ENCODE peak calls at places on chromosomes 3 and 15, in four cellular contexts. W is K562, T is HepG2, R is SK-N-SH. K is an unnamed sample.
A peak's percentile ranks its signal among the peaks of the same experiment; 100 is the strongest.

GRCh38 chr3:169813757-169814517 is 1.2 kb upstream of the LRRC34 start:
- DNase-seq in W (no peak), T (peak; percentile 33), R (no peak), K (peak; percentile 83)

GRCh38 chr15:39429898-39430357 is 151.0 kb upstream of the THBS1 start:
- DNase-seq in W (no peak), R (no peak), T (peak; percentile 20), K (no peak)

GRCh38 chr3:17195192-17195611 is 310.4 kb downstream of the PLCL2 start:
- DNase-seq in R (no peak), W (no peak), T (no peak), K (peak; percentile 79)

GRCh38 chr15:88258021-88258641 is 1.6 kb upstream of the NTRK3 start:
- DNase-seq in W (peak; percentile 36), T (peak; percentile 8), R (peak; percentile 66), K (no peak)

GRCh38 chr3:81435050-81435449 is 326.4 kb downstream of the GBE1 start:
- DNase-seq in T (no peak), W (no peak), R (no peak), K (no peak)

GRCh38 chr15:27490867-27491595 is 520.0 kb downstream of the GABRG3 start:
- DNase-seq in T (no peak), R (no peak), W (no peak), K (no peak)

GRCh38 chr3:45059132-45059531 is 33.0 kb downstream of the CLEC3B start:
- DNase-seq in W (no peak), T (no peak), R (no peak), K (no peak)

GRCh38 chr15:87743557-87743956 is 513.0 kb downstream of the NTRK3 start:
- DNase-seq in R (no peak), T (no peak), W (no peak), K (no peak)

GRCh38 chr3:126270145-126270811 is 86.9 kb downstream of the KLF15 start:
- DNase-seq in W (no peak), R (no peak), T (no peak), K (no peak)

GRCh38 chr3:103170651-103171050 is 735.8 kb downstream of the ZPLD1 start:
- DNase-seq in R (no peak), W (no peak), T (no peak), K (no peak)

GRCh38 chr15:95162521-95162920 is 931.2 kb downstream of the MCTP2 start:
- DNase-seq in R (no peak), T (no peak), W (no peak), K (no peak)
- H2AFZ ChIP-seq in R (no peak overlapping the region), T (no peak overlapping the region), W (no peak overlapping the region), K (no peak overlapping the region)

GRCh38 chr3:184305577-184305976 is 6.5 kb downstream of the PSMD2 start:
- DNase-seq in R (no peak), W (no peak), T (no peak), K (no peak)
- TF ChIP-seq NFIC in R (no peak), W (no peak), T (no peak), K (no peak)

GRCh38 chr15:60379466-60380274 is 18.1 kb downstream of the ANXA2 start:
- DNase-seq in T (peak; percentile 99), W (no peak), R (no peak), K (no peak)
- H2AFZ ChIP-seq in T (no peak overlapping the region), W (no peak overlapping the region), R (no peak overlapping the region), K (no peak overlapping the region)

DNA sequence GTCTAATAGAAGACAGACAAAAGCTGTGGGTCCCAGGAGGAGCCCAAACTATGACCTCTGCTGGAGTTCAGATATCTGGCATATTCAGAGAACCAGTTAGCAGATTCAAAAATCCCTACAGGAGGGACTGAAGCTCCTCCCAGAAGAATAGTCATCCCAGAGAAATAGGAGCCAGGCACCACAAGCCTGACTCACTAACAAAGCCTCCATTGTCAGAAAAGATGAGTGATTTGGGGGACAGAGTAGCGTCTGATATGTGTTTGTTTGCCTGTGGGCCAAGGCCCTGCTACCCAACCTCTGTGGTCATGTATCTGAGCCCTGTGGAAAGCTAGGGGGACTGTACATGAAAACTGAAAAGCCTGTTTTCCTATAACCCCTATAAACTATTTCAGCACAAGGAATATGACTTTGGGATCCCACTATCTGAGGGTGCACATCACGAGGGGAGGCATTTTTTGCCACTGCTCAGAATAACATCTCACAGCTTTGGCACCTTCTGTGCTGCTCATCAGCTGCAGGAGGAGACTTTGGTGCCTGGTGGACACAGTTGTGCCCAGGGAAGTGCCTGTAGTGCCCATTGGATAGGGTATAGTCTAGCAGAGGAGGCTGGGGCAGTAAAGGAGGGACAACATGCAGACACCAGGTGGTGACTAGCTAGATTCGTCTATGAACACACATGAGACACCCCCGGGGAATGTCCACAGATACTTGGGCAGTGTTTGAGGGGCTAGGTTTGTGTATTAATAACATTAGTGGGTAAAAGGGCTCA is 9.7 kb upstream of the LARP6 start:
- DNase-seq in R (no peak), T (peak; percentile 82), W (no peak), K (no peak)
- TF ChIP-seq NFIC in R (peak; percentile 39), T (no peak), W (no peak), K (no peak)

GRCh38 chr3:149895807-149896206 is 74.9 kb downstream of the PFN2 start:
- DNase-seq in T (no peak), R (no peak), W (no peak), K (no peak)

GRCh38 chr3:149886957-149887356 is 73.9 kb downstream of the RNF13 start:
- DNase-seq in T (no peak), R (no peak), W (no peak), K (no peak)

GRCh38 chr3:149894211-149894610 is 76.5 kb downstream of the PFN2 start:
- DNase-seq in W (no peak), T (no peak), R (no peak), K (no peak)

GRCh38 chr3:149895339-149895738 is 75.4 kb downstream of the PFN2 start:
- DNase-seq in R (no peak), W (no peak), T (peak; percentile 10), K (no peak)

DNA sequence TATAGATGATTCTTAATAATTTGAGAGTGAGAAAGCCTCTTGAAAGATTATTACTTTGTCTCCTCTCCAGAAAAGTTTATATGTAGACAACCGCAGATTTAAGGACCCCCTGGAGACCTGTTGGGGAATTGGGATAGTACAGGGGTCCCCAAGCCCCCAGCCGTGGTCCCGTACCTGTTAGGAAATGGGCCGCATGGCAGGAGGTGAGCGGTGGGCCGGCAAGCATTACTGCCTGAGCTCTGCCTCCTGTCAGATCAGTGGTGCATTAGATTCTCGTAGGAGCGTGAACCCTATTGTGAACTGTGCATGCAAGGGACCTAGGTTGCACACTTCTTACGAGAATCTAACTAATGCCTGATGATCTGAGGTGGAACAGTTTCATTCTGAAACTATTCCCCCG is 78.3 kb downstream of the PFN2 start:
- DNase-seq in R (no peak), W (no peak), T (no peak), K (no peak)
- H2AFZ ChIP-seq in R (no peak overlapping the region), W (no peak overlapping the region), T (no peak overlapping the region), K (no peak overlapping the region)

K was measured in GM12878.